ENCODE peak calls at places on chromosomes 5 and 9, in eight cellular contexts. C is HT-29; N is AG08396; B is activated CD8-positive, alpha-beta memory T cell treated with anti-CD3 and anti-CD28 coated beads, Interleukin-2, amount 10 ng/mL, durations not matched to agents 7 days and 5 days; K is activated T-cell treated with anti-CD3 and anti-CD28 coated beads for 4 hours; W is GM04503; F is dermis blood vessel endothelial cell; A is HTR-8/SVneo. D is an unnamed sample.

GRCh38 chr9:104842698-104843097 is 78.8 kb downstream of the NIPSNAP3B start:
- DNase-seq in B (no peak), C (no peak), N (peak; percentile 26), F (no peak), A (no peak), K (no peak), W (no peak), D (no peak)

GRCh38 chr5:169161022-169161680 is 139.8 kb downstream of the SLIT3 start:
- DNase-seq in W (peak; percentile 97), N (peak; percentile 54), C (peak; percentile 61), K (no peak), B (no peak), A (peak; percentile 95), F (no peak), D (no peak)

GRCh38 chr9:27151693-27152397 is 42.8 kb downstream of the TEK start:
- DNase-seq in N (peak; percentile 41), B (no peak), C (peak; percentile 12), F (peak; percentile 65), W (peak; percentile 24), A (no peak), K (no peak), D (no peak)

GRCh38 chr9:90065851-90066250 is 461.0 kb downstream of the GADD45G start:
- DNase-seq in F (no peak), C (no peak), B (no peak), W (no peak), K (no peak), A (no peak), N (no peak), D (no peak)

GRCh38 chr9:131943397-131943796 is 136.3 kb downstream of the MED27 start:
- DNase-seq in F (no peak), C (no peak), K (no peak), B (no peak), W (no peak), A (no peak), N (no peak), D (no peak)

GRCh38 chr9:127463891-127464290 is 12.6 kb downstream of the LRSAM1 start:
- DNase-seq in A (no peak), K (no peak), B (no peak), W (no peak), C (no peak), N (peak; percentile 45), F (no peak), D (peak; percentile 41)

GRCh38 chr5:75364571-75365280 is 27.7 kb downstream of the HMGCR start:
- DNase-seq in A (no peak), K (no peak), B (no peak), W (no peak), F (no peak), N (no peak), C (no peak), D (no peak)

GRCh38 chr5:173016621-173017046 is 33.1 kb downstream of the ATP6V0E1 start:
- DNase-seq in K (no peak), A (no peak), N (peak; percentile 42), B (no peak), C (no peak), W (peak; percentile 44), F (peak; percentile 70), D (no peak)

GRCh38 chr5:172644229-172644628 is 3.2 kb downstream of the NEURL1B start:
- DNase-seq in A (no peak), F (no peak), W (no peak), C (no peak), B (no peak), N (no peak), K (no peak), D (no peak)

GRCh38 chr9:126611592-126612328 is 2.0 kb upstream of the LMX1B start:
- DNase-seq in B (peak; percentile 79), K (peak; percentile 62), W (no peak), A (peak; percentile 70), N (peak; percentile 93), F (peak; percentile 77), C (peak; percentile 67), D (no peak)

GRCh38 chr5:138536665-138537315 is 6.2 kb downstream of the ETF1 start:
- DNase-seq in A (no peak), W (no peak), N (peak; percentile 16), C (peak; percentile 20), F (peak; percentile 49), B (no peak), K (no peak), D (no peak)

GRCh38 chr9:134413890-134414731 is 87.9 kb downstream of the RXRA start:
- DNase-seq in N (peak; percentile 96), F (peak; percentile 93), C (peak; percentile 66), B (no peak), K (no peak), A (peak; percentile 74), W (no peak), D (peak; percentile 42)

GRCh38 chr5:151155777-151156731 is 1.5 kb downstream of the ANXA6 start:
- DNase-seq in N (peak; percentile 79), K (no peak), C (no peak), A (peak; percentile 54), F (peak; percentile 28), B (peak; percentile 60), W (no peak), D (no peak)

GRCh38 chr9:106203832-106204516 is 509.6 kb downstream of the TMEM38B start:
- DNase-seq in A (no peak), B (no peak), K (no peak), N (no peak), F (no peak), C (no peak), W (no peak), D (no peak)

GRCh38 chr9:129391215-129391614 is 213.2 kb upstream of the IER5L start:
- DNase-seq in B (no peak), W (no peak), C (no peak), F (no peak), A (no peak), K (no peak), N (no peak), D (no peak)

GRCh38 chr9:72396247-72397091 is 31.5 kb upstream of the ZFAND5 start:
- DNase-seq in A (peak; percentile 24), F (peak; percentile 17), C (peak; percentile 68), K (no peak), N (peak; percentile 22), B (no peak), W (no peak), D (peak; percentile 56)

GRCh38 chr9:100600511-100601079 is 22.7 kb downstream of the CAVIN4 start:
- DNase-seq in W (no peak), N (no peak), A (no peak), C (no peak), F (no peak), K (no peak), B (no peak), D (no peak)

GRCh38 chr5:74514888-74515551 is 125.5 kb downstream of the ENC1 start:
- DNase-seq in K (no peak), B (no peak), C (no peak), A (no peak), N (no peak), F (no peak), W (no peak), D (no peak)

GRCh38 chr9:123338710-123339665 is 17.0 kb upstream of the CRB2 start:
- DNase-seq in C (no peak), A (no peak), F (peak; percentile 66), B (peak; percentile 87), W (no peak), K (peak; percentile 41), N (no peak), D (no peak)

GRCh38 chr5:54018438-54018837 is 291.9 kb downstream of the ARL15 start:
- DNase-seq in W (no peak), F (no peak), A (no peak), B (no peak), K (no peak), N (no peak), C (no peak), D (no peak)

GRCh38 chr5:92500752-92501151 is 1080.3 kb downstream of the NR2F1-AS1 start:
- DNase-seq in W (no peak), N (no peak), K (no peak), B (no peak), F (no peak), A (no peak), C (no peak), D (no peak)

GRCh38 chr9:105262497-105262896 is 18.0 kb downstream of the SLC44A1 start:
- DNase-seq in W (no peak), A (no peak), C (no peak), N (no peak), F (no peak), B (no peak), K (no peak), D (no peak)

D was measured in non-pigmented ciliary epithelial cell.